ENCODE peak calls at places on chromosomes 4 and X, in four cellular contexts. One of them, this sample, is unnamed.

GRCh38 chrX:31092476-31092875 is 20.6 kb upstream of the FTHL17 start:
- DNase-seq in stimulated activated CD4-positive, alpha-beta T cell treated with anti-CD3 and anti-CD28 coated beads, Interleukin-15, amount 100 ng/mL, for 24 hours: no peak
- DNase-seq in kidney tubule cell: peak
- DNase-seq in spleen: no peak
- DNase-seq in this sample: no peak

GRCh38 chrX:119503484-119503861 is 35.2 kb downstream of the SLC25A5 start:
- DNase-seq in stimulated activated CD4-positive, alpha-beta T cell treated with anti-CD3 and anti-CD28 coated beads, Interleukin-15, amount 100 ng/mL, for 24 hours: no peak
- DNase-seq in spleen: no peak
- DNase-seq in kidney tubule cell: peak
- DNase-seq in this sample: no peak

GRCh38 chr4:40179360-40179759 is 17.5 kb upstream of the RHOH start:
- DNase-seq in kidney tubule cell: no peak
- DNase-seq in spleen: no peak
- DNase-seq in stimulated activated CD4-positive, alpha-beta T cell treated with anti-CD3 and anti-CD28 coated beads, Interleukin-15, amount 100 ng/mL, for 24 hours: no peak
- DNase-seq in this sample: no peak

GRCh38 chr4:14908635-14909034 is 93.6 kb upstream of the CPEB2 start:
- DNase-seq in kidney tubule cell: peak
- DNase-seq in stimulated activated CD4-positive, alpha-beta T cell treated with anti-CD3 and anti-CD28 coated beads, Interleukin-15, amount 100 ng/mL, for 24 hours: no peak
- DNase-seq in spleen: no peak
- DNase-seq in this sample: no peak

GRCh38 chrX:138710866-138711331 is 618 bp downstream of the FGF13 start:
- DNase-seq in spleen: peak
- DNase-seq in stimulated activated CD4-positive, alpha-beta T cell treated with anti-CD3 and anti-CD28 coated beads, Interleukin-15, amount 100 ng/mL, for 24 hours: peak
- DNase-seq in kidney tubule cell: no peak
- DNase-seq in this sample: no peak

GRCh38 chr4:152626790-152627189 is 53.0 kb downstream of the TMEM154 start:
- DNase-seq in spleen: no peak
- DNase-seq in stimulated activated CD4-positive, alpha-beta T cell treated with anti-CD3 and anti-CD28 coated beads, Interleukin-15, amount 100 ng/mL, for 24 hours: no peak
- DNase-seq in kidney tubule cell: no peak
- DNase-seq in this sample: no peak

GRCh38 chr4:174523003-174523693 is 860 bp upstream of the HPGD start:
- DNase-seq in spleen: no peak
- DNase-seq in kidney tubule cell: peak
- DNase-seq in stimulated activated CD4-positive, alpha-beta T cell treated with anti-CD3 and anti-CD28 coated beads, Interleukin-15, amount 100 ng/mL, for 24 hours: no peak
- DNase-seq in this sample: no peak

GRCh38 chr4:104302731-104303130 is 192.0 kb downstream of the CXXC4 start:
- DNase-seq in stimulated activated CD4-positive, alpha-beta T cell treated with anti-CD3 and anti-CD28 coated beads, Interleukin-15, amount 100 ng/mL, for 24 hours: no peak
- DNase-seq in spleen: no peak
- DNase-seq in kidney tubule cell: no peak
- DNase-seq in this sample: no peak

GRCh38 chr4:112112590-112113170 is 32.6 kb upstream of the FAM241A start:
- DNase-seq in kidney tubule cell: no peak
- DNase-seq in spleen: no peak
- DNase-seq in stimulated activated CD4-positive, alpha-beta T cell treated with anti-CD3 and anti-CD28 coated beads, Interleukin-15, amount 100 ng/mL, for 24 hours: no peak
- DNase-seq in this sample: no peak

GRCh38 chrX:84240848-84241565 is 53.0 kb upstream of the RPS6KA6 start:
- DNase-seq in stimulated activated CD4-positive, alpha-beta T cell treated with anti-CD3 and anti-CD28 coated beads, Interleukin-15, amount 100 ng/mL, for 24 hours: no peak
- DNase-seq in kidney tubule cell: no peak
- DNase-seq in spleen: no peak
- DNase-seq in this sample: no peak

GRCh38 chr4:141131738-141132688 is 1.3 kb downstream of the RNF150 start:
- DNase-seq in kidney tubule cell: peak
- DNase-seq in stimulated activated CD4-positive, alpha-beta T cell treated with anti-CD3 and anti-CD28 coated beads, Interleukin-15, amount 100 ng/mL, for 24 hours: peak
- DNase-seq in spleen: peak
- DNase-seq in this sample: no peak

GRCh38 chr4:177369372-177369771 is 59.7 kb downstream of the NEIL3 start:
- DNase-seq in kidney tubule cell: no peak
- DNase-seq in stimulated activated CD4-positive, alpha-beta T cell treated with anti-CD3 and anti-CD28 coated beads, Interleukin-15, amount 100 ng/mL, for 24 hours: no peak
- DNase-seq in spleen: no peak
- DNase-seq in this sample: no peak

GRCh38 chrX:19911784-19912183 is 24.4 kb upstream of the SH3KBP1 start:
- DNase-seq in kidney tubule cell: no peak
- DNase-seq in spleen: no peak
- DNase-seq in stimulated activated CD4-positive, alpha-beta T cell treated with anti-CD3 and anti-CD28 coated beads, Interleukin-15, amount 100 ng/mL, for 24 hours: no peak
- DNase-seq in this sample: no peak

GRCh38 chrX:17706676-17707075 is 30.6 kb upstream of the SCML1 start:
- DNase-seq in spleen: no peak
- DNase-seq in stimulated activated CD4-positive, alpha-beta T cell treated with anti-CD3 and anti-CD28 coated beads, Interleukin-15, amount 100 ng/mL, for 24 hours: no peak
- DNase-seq in kidney tubule cell: peak
- DNase-seq in this sample: no peak

GRCh38 chr4:104901438-104901837 is 245.2 kb upstream of the TET2 start:
- DNase-seq in stimulated activated CD4-positive, alpha-beta T cell treated with anti-CD3 and anti-CD28 coated beads, Interleukin-15, amount 100 ng/mL, for 24 hours: no peak
- DNase-seq in kidney tubule cell: no peak
- DNase-seq in spleen: no peak
- DNase-seq in this sample: no peak

GRCh38 chr4:75843596-75843995 is 58.7 kb downstream of the PPEF2 start:
- DNase-seq in spleen: no peak
- DNase-seq in stimulated activated CD4-positive, alpha-beta T cell treated with anti-CD3 and anti-CD28 coated beads, Interleukin-15, amount 100 ng/mL, for 24 hours: no peak
- DNase-seq in kidney tubule cell: no peak
- DNase-seq in this sample: no peak

GRCh38 chr4:163331629-163332360 is 601 bp downstream of the NPY1R start:
- DNase-seq in stimulated activated CD4-positive, alpha-beta T cell treated with anti-CD3 and anti-CD28 coated beads, Interleukin-15, amount 100 ng/mL, for 24 hours: no peak
- DNase-seq in kidney tubule cell: peak
- DNase-seq in spleen: peak
- DNase-seq in this sample: no peak

GRCh38 chr4:137705171-137705783 is 173.0 kb upstream of the PCDH18 start:
- DNase-seq in stimulated activated CD4-positive, alpha-beta T cell treated with anti-CD3 and anti-CD28 coated beads, Interleukin-15, amount 100 ng/mL, for 24 hours: no peak
- DNase-seq in kidney tubule cell: peak
- DNase-seq in spleen: no peak
- DNase-seq in this sample: no peak

GRCh38 chrX:120857240-120857639 is 18.4 kb downstream of the CT47B1 start:
- DNase-seq in spleen: no peak
- DNase-seq in kidney tubule cell: peak
- DNase-seq in stimulated activated CD4-positive, alpha-beta T cell treated with anti-CD3 and anti-CD28 coated beads, Interleukin-15, amount 100 ng/mL, for 24 hours: peak
- DNase-seq in this sample: no peak

GRCh38 chrX:9515973-9516538 is 51.2 kb downstream of the TBL1X start:
- DNase-seq in kidney tubule cell: no peak
- DNase-seq in spleen: no peak
- DNase-seq in stimulated activated CD4-positive, alpha-beta T cell treated with anti-CD3 and anti-CD28 coated beads, Interleukin-15, amount 100 ng/mL, for 24 hours: no peak
- DNase-seq in this sample: no peak

GRCh38 chr4:140857111-140857510 is 100.9 kb upstream of the TBC1D9 start:
- DNase-seq in stimulated activated CD4-positive, alpha-beta T cell treated with anti-CD3 and anti-CD28 coated beads, Interleukin-15, amount 100 ng/mL, for 24 hours: no peak
- DNase-seq in kidney tubule cell: no peak
- DNase-seq in spleen: no peak
- DNase-seq in this sample: no peak

GRCh38 chr4:164169591-164169990 is 584.3 kb upstream of the SMIM31 start:
- DNase-seq in spleen: no peak
- DNase-seq in kidney tubule cell: peak
- DNase-seq in stimulated activated CD4-positive, alpha-beta T cell treated with anti-CD3 and anti-CD28 coated beads, Interleukin-15, amount 100 ng/mL, for 24 hours: no peak
- DNase-seq in this sample: no peak

GRCh38 chr4:136203199-136203598 is 1329.1 kb downstream of the PCDH18 start:
- DNase-seq in stimulated activated CD4-positive, alpha-beta T cell treated with anti-CD3 and anti-CD28 coated beads, Interleukin-15, amount 100 ng/mL, for 24 hours: no peak
- DNase-seq in kidney tubule cell: no peak
- DNase-seq in spleen: peak
- DNase-seq in this sample: no peak

GRCh38 chrX:44480591-44480990 is 62.1 kb downstream of the FUNDC1 start:
- DNase-seq in stimulated activated CD4-positive, alpha-beta T cell treated with anti-CD3 and anti-CD28 coated beads, Interleukin-15, amount 100 ng/mL, for 24 hours: no peak
- DNase-seq in kidney tubule cell: peak
- DNase-seq in spleen: no peak
- DNase-seq in this sample: no peak